ENCODE peak calls at places on chromosomes 7 and 10, in four cellular contexts. K is activated CD4-positive, alpha-beta T cell treated with anti-CD3 and anti-CD28 coated beads for 1 hour; S is activated T-helper 1 cell treated with Interleukin-2 at 50 U/mL for 16 hours; U is heart right ventricle. Y is an unnamed sample.

GRCh38 chr7:36396150-36396549 is 6.5 kb downstream of the ANLN start:
- DNase-seq in K (no peak), U (no peak), S (no peak), Y (no peak)

GRCh38 chr10:126722726-126723125 is 52.2 kb upstream of the C10orf90 start:
- DNase-seq in K (no peak), S (no peak), U (no peak), Y (no peak)

GRCh38 chr7:74544706-74545469 is 91.2 kb downstream of the GTF2IRD1 start:
- DNase-seq in K (no peak), U (no peak), S (no peak), Y (no peak)

GRCh38 chr10:129870926-129871660 is 93.0 kb downstream of the EBF3 start:
- DNase-seq in S (no peak), K (no peak), U (no peak), Y (no peak)

GRCh38 chr10:4199196-4199595 is 414.2 kb upstream of the KLF6 start:
- DNase-seq in S (no peak), U (no peak), K (no peak), Y (no peak)

GRCh38 chr10:58266003-58266825 is 1.5 kb downstream of the IPMK start:
- DNase-seq in S (no peak), K (no peak), U (no peak), Y (no peak)

GRCh38 chr7:30974605-30975256 is 11.0 kb downstream of the GHRHR start:
- DNase-seq in K (no peak), S (no peak), U (peak), Y (peak)

GRCh38 chr7:150784954-150785353 is 15.2 kb downstream of the TMEM176B start:
- DNase-seq in K (no peak), S (no peak), U (peak), Y (no peak)

GRCh38 chr7:39855325-39855674 is 94.8 kb upstream of the CDK13 start:
- DNase-seq in K (no peak), U (no peak), S (no peak), Y (no peak)

GRCh38 chr7:27661776-27662489 is 750 bp downstream of the HIBADH start:
- DNase-seq in U (no peak), S (no peak), K (no peak), Y (no peak)

GRCh38 chr7:80622531-80622930 is 15.9 kb upstream of the CD36 start:
- DNase-seq in S (no peak), K (no peak), U (no peak), Y (no peak)

GRCh38 chr10:100966887-100967286 is 2.4 kb upstream of the SEMA4G start:
- DNase-seq in S (no peak), K (no peak), U (no peak), Y (no peak)